ENCODE peak calls at places on chromosome 11, in five cellular contexts. One of them, this sample, is unnamed.

GRCh38 chr11:58640386-58641023 is 18.0 kb downstream of the CNTF start:
- DNase-seq in skeletal muscle cell: no peak
- DNase-seq in fibroblast of villous mesenchyme: no peak
- DNase-seq in HL-60: peak; percentile 26
- DNase-seq in dorsolateral prefrontal cortex: no peak
- DNase-seq in this sample: no peak

GRCh38 chr11:67731583-67731982 is 57.2 kb upstream of the ALDH3B2 start:
- DNase-seq in skeletal muscle cell: no peak
- DNase-seq in HL-60: no peak
- DNase-seq in fibroblast of villous mesenchyme: no peak
- DNase-seq in dorsolateral prefrontal cortex: no peak
- DNase-seq in this sample: no peak

GRCh38 chr11:125335101-125335500 is 161.0 kb downstream of the FEZ1 start:
- DNase-seq in dorsolateral prefrontal cortex: no peak
- DNase-seq in HL-60: no peak
- DNase-seq in fibroblast of villous mesenchyme: peak; percentile 4
- DNase-seq in skeletal muscle cell: no peak
- DNase-seq in this sample: no peak

GRCh38 chr11:40139507-40139906 is 1319.9 kb downstream of the LRRC4C start:
- DNase-seq in dorsolateral prefrontal cortex: no peak
- DNase-seq in skeletal muscle cell: no peak
- DNase-seq in fibroblast of villous mesenchyme: no peak
- DNase-seq in HL-60: no peak
- DNase-seq in this sample: no peak

GRCh38 chr11:46489668-46490560 is 98.3 kb upstream of the CHRM4 start:
- DNase-seq in HL-60: peak; percentile 50
- DNase-seq in fibroblast of villous mesenchyme: peak; percentile 72
- DNase-seq in dorsolateral prefrontal cortex: no peak
- DNase-seq in skeletal muscle cell: no peak
- DNase-seq in this sample: peak; percentile 69

GRCh38 chr11:95230054-95231034 is 658 bp downstream of the SESN3 start:
- DNase-seq in HL-60: peak; percentile 27
- DNase-seq in skeletal muscle cell: no peak
- DNase-seq in fibroblast of villous mesenchyme: peak; percentile 10
- DNase-seq in dorsolateral prefrontal cortex: peak; percentile 39
- DNase-seq in this sample: peak; percentile 36

GRCh38 chr11:120337133-120337895 is 1.1 kb downstream of the ARHGEF12 start:
- DNase-seq in dorsolateral prefrontal cortex: no peak
- DNase-seq in HL-60: no peak
- DNase-seq in skeletal muscle cell: no peak
- DNase-seq in fibroblast of villous mesenchyme: peak; percentile 43
- DNase-seq in this sample: no peak

GRCh38 chr11:28529046-28529445 is 420.9 kb downstream of the METTL15 start:
- DNase-seq in skeletal muscle cell: peak; percentile 39
- DNase-seq in HL-60: no peak
- DNase-seq in dorsolateral prefrontal cortex: no peak
- DNase-seq in fibroblast of villous mesenchyme: peak; percentile 81
- DNase-seq in this sample: peak; percentile 25

GRCh38 chr11:88489030-88489429 is 151.5 kb upstream of the CTSC start:
- DNase-seq in dorsolateral prefrontal cortex: no peak
- DNase-seq in HL-60: no peak
- DNase-seq in skeletal muscle cell: no peak
- DNase-seq in fibroblast of villous mesenchyme: peak; percentile 45
- DNase-seq in this sample: no peak

GRCh38 chr11:97332271-97332670 is 942.5 kb downstream of the JRKL start:
- DNase-seq in skeletal muscle cell: no peak
- DNase-seq in HL-60: no peak
- DNase-seq in dorsolateral prefrontal cortex: no peak
- DNase-seq in fibroblast of villous mesenchyme: no peak
- DNase-seq in this sample: no peak

DNA sequence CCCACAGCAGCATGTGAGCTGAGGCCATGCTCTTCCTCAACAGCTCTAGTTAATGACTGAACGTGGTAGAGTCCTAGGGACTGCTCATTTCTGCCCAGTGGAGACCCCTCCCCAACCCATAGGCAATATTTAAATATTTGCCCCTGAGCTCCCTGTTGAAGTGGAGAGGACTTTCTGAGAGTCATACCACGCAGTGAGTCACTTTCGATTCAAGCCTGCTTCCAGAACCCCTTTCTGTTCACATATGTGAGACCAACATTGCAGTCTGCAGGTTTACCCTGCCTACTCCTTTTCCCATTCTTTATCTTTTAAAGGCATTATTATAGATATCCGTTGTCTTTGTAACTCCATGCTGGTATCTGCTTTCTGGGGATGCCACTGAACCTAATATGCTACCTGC is 946.3 kb downstream of the JRKL start:
- DNase-seq in skeletal muscle cell: no peak
- DNase-seq in HL-60: no peak
- DNase-seq in fibroblast of villous mesenchyme: no peak
- DNase-seq in dorsolateral prefrontal cortex: no peak
- DNase-seq in this sample: no peak
- H3K4me3 ChIP-seq in skeletal muscle cell: no peak overlapping the region
- H3K4me3 ChIP-seq in HL-60: no peak overlapping the region
- H3K4me3 ChIP-seq in fibroblast of villous mesenchyme: no peak overlapping the region
- H3K4me3 ChIP-seq in dorsolateral prefrontal cortex: no peak overlapping the region
- H3K4me3 ChIP-seq in this sample: no peak overlapping the region

GRCh38 chr11:47523491-47524199 is 29.3 kb downstream of the CELF1 start:
- DNase-seq in skeletal muscle cell: peak; percentile 62
- DNase-seq in HL-60: no peak
- DNase-seq in dorsolateral prefrontal cortex: no peak
- DNase-seq in fibroblast of villous mesenchyme: peak; percentile 90
- DNase-seq in this sample: peak; percentile 82
- H3K4me3 ChIP-seq in skeletal muscle cell: no peak overlapping the region
- H3K4me3 ChIP-seq in HL-60: no peak overlapping the region
- H3K4me3 ChIP-seq in dorsolateral prefrontal cortex: peak overlapping the region; percentile 55
- H3K4me3 ChIP-seq in fibroblast of villous mesenchyme: peak overlapping the region; percentile 17
- H3K4me3 ChIP-seq in this sample: no peak overlapping the region

GRCh38 chr11:70924108-70924507 is 328.3 kb downstream of the SHANK2 start:
- DNase-seq in dorsolateral prefrontal cortex: no peak
- DNase-seq in skeletal muscle cell: no peak
- DNase-seq in fibroblast of villous mesenchyme: no peak
- DNase-seq in HL-60: no peak
- DNase-seq in this sample: no peak
- H3K4me3 ChIP-seq in dorsolateral prefrontal cortex: no peak overlapping the region
- H3K4me3 ChIP-seq in skeletal muscle cell: no peak overlapping the region
- H3K4me3 ChIP-seq in fibroblast of villous mesenchyme: no peak overlapping the region
- H3K4me3 ChIP-seq in HL-60: no peak overlapping the region
- H3K4me3 ChIP-seq in this sample: no peak overlapping the region

GRCh38 chr11:803467-803742 is 1.6 kb downstream of the PIDD1 start:
- DNase-seq in skeletal muscle cell: no peak
- DNase-seq in HL-60: no peak
- DNase-seq in dorsolateral prefrontal cortex: no peak
- DNase-seq in fibroblast of villous mesenchyme: no peak
- DNase-seq in this sample: no peak

GRCh38 chr11:802018-802617 is 2.9 kb downstream of the PIDD1 start:
- DNase-seq in dorsolateral prefrontal cortex: no peak
- DNase-seq in fibroblast of villous mesenchyme: no peak
- DNase-seq in skeletal muscle cell: no peak
- DNase-seq in HL-60: no peak
- DNase-seq in this sample: no peak

GRCh38 chr11:801097-801780 is 3.2 kb upstream of the SLC25A22 start:
- DNase-seq in dorsolateral prefrontal cortex: no peak
- DNase-seq in skeletal muscle cell: no peak
- DNase-seq in HL-60: no peak
- DNase-seq in fibroblast of villous mesenchyme: no peak
- DNase-seq in this sample: no peak

GRCh38 chr11:803770-804598 is 1.0 kb downstream of the PIDD1 start:
- DNase-seq in skeletal muscle cell: no peak
- DNase-seq in dorsolateral prefrontal cortex: no peak
- DNase-seq in fibroblast of villous mesenchyme: no peak
- DNase-seq in HL-60: no peak
- DNase-seq in this sample: no peak

GRCh38 chr11:802693-803466 is 2.2 kb downstream of the PIDD1 start:
- DNase-seq in fibroblast of villous mesenchyme: no peak
- DNase-seq in skeletal muscle cell: no peak
- DNase-seq in dorsolateral prefrontal cortex: no peak
- DNase-seq in HL-60: no peak
- DNase-seq in this sample: no peak
- H3K4me3 ChIP-seq in fibroblast of villous mesenchyme: no peak overlapping the region
- H3K4me3 ChIP-seq in skeletal muscle cell: peak overlapping the region; percentile 75
- H3K4me3 ChIP-seq in dorsolateral prefrontal cortex: no peak overlapping the region
- H3K4me3 ChIP-seq in HL-60: no peak overlapping the region
- H3K4me3 ChIP-seq in this sample: no peak overlapping the region